ENCODE peak calls at places on chromosomes 6 and 20, in four cellular contexts. D, Z, X and E are unnamed samples.

GRCh38 chr6:134081506-134081905 is 29.1 kb upstream of the SLC2A12 start:
- DNase-seq in Z (no peak), X (no peak), D (no peak), E (no peak)

GRCh38 chr6:68741501-68742343 is 106.6 kb downstream of the ADGRB3 start:
- DNase-seq in D (no peak), Z (no peak), X (no peak), E (no peak)

GRCh38 chr6:52566853-52567279 is 10.0 kb downstream of the TRAM2 start:
- DNase-seq in D (no peak), X (no peak), Z (peak), E (no peak)

GRCh38 chr20:59412896-59413295 is 112.5 kb downstream of the EDN3 start:
- DNase-seq in D (no peak), Z (no peak), X (no peak), E (no peak)

GRCh38 chr6:5025911-5026819 is 22.3 kb upstream of the RPP40 start:
- DNase-seq in Z (peak), X (peak), D (no peak), E (peak)

GRCh38 chr6:113599444-113599843 is 257.7 kb upstream of the MARCKS start:
- DNase-seq in Z (no peak), D (no peak), X (no peak), E (no peak)

GRCh38 chr6:28977351-28978136 is 27.6 kb downstream of the ZNF311 start:
- DNase-seq in Z (peak), X (peak), D (peak), E (no peak)

GRCh38 chr6:6246539-6246938 is 73.9 kb downstream of the F13A1 start:
- DNase-seq in D (no peak), Z (peak), X (no peak), E (no peak)

GRCh38 chr6:52612336-52613096 is 35.7 kb upstream of the TRAM2 start:
- DNase-seq in Z (no peak), X (no peak), D (no peak), E (no peak)

GRCh38 chr20:21505810-21506530 is 7.9 kb downstream of the NKX2-2 start:
- DNase-seq in D (peak), X (peak), Z (peak), E (peak)

GRCh38 chr6:34638834-34639736 is 57.5 kb downstream of the ILRUN start:
- DNase-seq in Z (peak), X (no peak), D (no peak), E (no peak)

GRCh38 chr20:23142162-23143050 is 56.3 kb upstream of the CD93 start:
- DNase-seq in D (no peak), X (peak), Z (no peak), E (no peak)